ENCODE peak calls at places on chromosomes 6 and 20, in six cellular contexts. G is effector memory CD4-positive, alpha-beta T cell; E is RWPE1; F is cardiac muscle cell; D is CD8-positive, alpha-beta T cell; Y is small intestine. M is an unnamed sample.

GRCh38 chr6:87118054-87118453 is 23.1 kb upstream of the CGA start:
- DNase-seq in E (peak; percentile 81), G (no peak), D (no peak), Y (peak; percentile 6), F (no peak), M (no peak)

GRCh38 chr20:50569864-50570836 is 60.0 kb downstream of the PTPN1 start:
- DNase-seq in G (no peak), F (peak; percentile 51), E (no peak), Y (no peak), D (no peak), M (no peak)

GRCh38 chr20:45857836-45858250 is 429 bp downstream of the ZSWIM3 start:
- DNase-seq in G (no peak), F (no peak), E (peak; percentile 65), Y (no peak), D (no peak), M (no peak)

GRCh38 chr6:33709605-33710295 is 1.8 kb downstream of the UQCC2 start:
- DNase-seq in D (no peak), E (no peak), Y (no peak), F (peak; percentile 24), G (no peak), M (no peak)

GRCh38 chr20:64112691-64113443 is 5.5 kb upstream of the NPBWR2 start:
- DNase-seq in Y (no peak), F (no peak), D (no peak), G (no peak), E (no peak), M (no peak)

GRCh38 chr6:168908166-168908565 is 345.5 kb downstream of the THBS2 start:
- DNase-seq in G (no peak), Y (no peak), F (peak; percentile 56), E (peak; percentile 39), D (no peak), M (no peak)

GRCh38 chr20:46573788-46574581 is 23.5 kb upstream of the OCSTAMP start:
- DNase-seq in F (peak; percentile 6), Y (no peak), G (no peak), D (no peak), E (no peak), M (no peak)

GRCh38 chr6:144922120-144922722 is 637.1 kb downstream of the UTRN start:
- DNase-seq in E (no peak), F (peak; percentile 19), G (no peak), Y (no peak), D (no peak), M (no peak)

GRCh38 chr6:27495386-27496135 is 22.7 kb upstream of the ZNF184 start:
- DNase-seq in Y (no peak), E (no peak), F (peak; percentile 79), G (no peak), D (no peak), M (no peak)

GRCh38 chr6:10676403-10676802 is 18.0 kb downstream of the C6orf52 start:
- DNase-seq in Y (no peak), G (no peak), D (no peak), E (no peak), F (no peak), M (no peak)

GRCh38 chr6:25388776-25389175 is 109.6 kb downstream of the CARMIL1 start:
- DNase-seq in Y (no peak), E (no peak), F (no peak), D (no peak), G (no peak), M (no peak)

GRCh38 chr20:43138061-43138860 is 51.4 kb downstream of the PTPRT start:
- DNase-seq in G (no peak), F (no peak), D (no peak), Y (no peak), E (no peak), M (no peak)

GRCh38 chr6:105799051-105799450 is 287.1 kb upstream of the PRDM1 start:
- DNase-seq in D (no peak), Y (no peak), F (no peak), G (no peak), E (no peak), M (no peak)

GRCh38 chr6:153032255-153032882 is 29.9 kb upstream of the MTRF1L start:
- DNase-seq in D (no peak), E (peak; percentile 20), Y (peak; percentile 14), F (peak; percentile 80), G (no peak), M (no peak)

GRCh38 chr20:50339196-50339901 is 148.7 kb downstream of the CEBPB start:
- DNase-seq in E (peak; percentile 49), F (peak; percentile 60), Y (no peak), D (no peak), G (no peak), M (no peak)

GRCh38 chr6:94050515-94050914 is 631.2 kb upstream of the EPHA7 start:
- DNase-seq in F (no peak), D (no peak), Y (no peak), G (no peak), E (no peak), M (no peak)

GRCh38 chr6:158004696-158005095 is 23.0 kb downstream of the SYNJ2 start:
- DNase-seq in D (no peak), G (no peak), Y (no peak), F (no peak), E (no peak), M (no peak)

GRCh38 chr6:96211341-96211740 is 195.6 kb downstream of the FUT9 start:
- DNase-seq in D (no peak), G (no peak), Y (no peak), E (no peak), F (no peak), M (no peak)

GRCh38 chr20:4708036-4708435 is 13.7 kb upstream of the PRND start:
- DNase-seq in E (no peak), F (no peak), D (no peak), G (no peak), Y (no peak), M (no peak)

GRCh38 chr6:129444683-129445082 is 265.3 kb downstream of the ARHGAP18 start:
- DNase-seq in G (no peak), E (no peak), F (no peak), D (no peak), Y (no peak), M (no peak)

GRCh38 chr6:14796974-14797762 is 448.7 kb upstream of the JARID2 start:
- DNase-seq in Y (no peak), G (no peak), F (peak; percentile 44), E (no peak), D (no peak), M (no peak)

GRCh38 chr6:45026003-45026516 is 302.1 kb upstream of the RUNX2 start:
- DNase-seq in D (no peak), G (no peak), F (peak; percentile 58), Y (no peak), E (no peak), M (no peak)

GRCh38 chr6:617485-618100 is 39.3 kb downstream of the HUS1B start:
- DNase-seq in E (peak; percentile 17), G (no peak), D (no peak), Y (no peak), F (no peak), M (no peak)

GRCh38 chr6:111818539-111819226 is 54.6 kb downstream of the FYN start:
- DNase-seq in E (no peak), D (no peak), G (no peak), Y (no peak), F (no peak), M (no peak)

GRCh38 chr20:5928831-5929715 is 21.3 kb downstream of the TRMT6 start:
- DNase-seq in E (no peak), G (no peak), D (no peak), F (no peak), Y (no peak), M (no peak)

DNA sequence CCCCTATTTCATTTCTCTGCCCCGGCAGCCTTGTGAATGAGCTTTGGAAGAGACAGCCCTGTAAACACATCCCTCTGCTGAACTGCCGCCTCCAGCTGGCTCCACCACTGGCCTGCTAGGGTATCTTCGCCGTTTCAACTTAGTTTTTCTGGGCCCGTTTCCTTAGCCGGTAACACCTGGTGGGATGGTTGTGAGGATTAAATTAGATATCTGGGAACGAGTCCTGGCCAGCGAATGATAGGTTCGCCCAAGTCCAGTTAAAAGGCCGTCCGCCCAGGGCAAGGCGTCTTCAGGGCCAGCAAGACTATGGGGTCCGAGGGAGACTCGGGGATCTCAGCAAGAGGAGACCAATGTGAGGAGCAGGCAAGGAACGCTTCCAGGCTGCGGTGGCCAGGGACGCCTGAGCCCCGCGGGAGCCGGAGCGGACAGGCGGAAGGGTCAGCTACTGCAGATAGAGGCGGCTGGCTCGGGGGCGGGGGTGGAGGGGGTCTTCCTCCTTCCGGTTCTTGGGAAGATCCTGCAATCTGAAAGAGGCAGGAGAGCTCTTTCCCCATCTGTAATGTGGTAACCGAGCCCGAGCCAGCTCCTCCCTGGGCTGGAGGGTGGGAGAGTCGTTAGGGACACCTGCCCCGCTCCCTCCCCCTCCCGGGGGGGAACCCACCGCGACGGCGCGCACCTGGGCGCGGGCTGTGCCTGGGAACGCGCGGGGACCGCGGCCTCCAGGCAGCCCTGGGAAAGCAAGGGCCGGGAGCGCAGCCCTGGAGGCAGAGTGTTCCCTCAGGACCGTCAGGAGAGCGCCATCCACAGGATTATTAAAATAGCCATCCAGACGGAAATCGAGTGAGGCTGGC is 4.5 kb upstream of the PTCRA start:
- DNase-seq in G (no peak), D (no peak), Y (no peak), E (no peak), F (peak; percentile 25), M (no peak)
- H3K27ac ChIP-seq in G (no peak overlapping the region), D (no peak overlapping the region), Y (no peak overlapping the region), E (no peak overlapping the region), F (peak overlapping the region; percentile 38), M (no peak overlapping the region)

DNA sequence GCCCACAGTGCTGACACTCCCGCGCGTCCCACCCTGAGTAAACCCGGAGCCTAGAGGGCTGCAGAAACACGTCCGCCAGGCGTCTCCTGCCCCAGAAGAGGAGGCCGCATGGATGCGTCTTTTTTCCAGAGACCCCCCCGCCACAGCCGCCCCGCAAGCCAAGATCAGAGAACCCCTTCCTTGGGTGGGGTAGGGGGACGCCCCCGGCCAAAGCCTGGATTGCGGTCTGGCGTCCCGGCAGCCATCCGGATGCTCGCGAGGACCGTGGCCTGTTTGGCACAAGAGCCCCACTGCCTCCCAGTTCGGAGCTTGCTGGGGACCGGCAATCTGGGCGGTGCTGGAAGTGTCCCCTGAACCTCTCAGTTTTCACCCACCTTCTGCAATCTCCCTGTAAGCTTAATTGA is 960 bp downstream of the FAM162B start:
- DNase-seq in D (no peak), E (no peak), F (no peak), Y (no peak), G (no peak), M (no peak)
- H3K27ac ChIP-seq in D (no peak overlapping the region), E (no peak overlapping the region), F (no peak overlapping the region), Y (no peak overlapping the region), G (no peak overlapping the region), M (no peak overlapping the region)

DNA sequence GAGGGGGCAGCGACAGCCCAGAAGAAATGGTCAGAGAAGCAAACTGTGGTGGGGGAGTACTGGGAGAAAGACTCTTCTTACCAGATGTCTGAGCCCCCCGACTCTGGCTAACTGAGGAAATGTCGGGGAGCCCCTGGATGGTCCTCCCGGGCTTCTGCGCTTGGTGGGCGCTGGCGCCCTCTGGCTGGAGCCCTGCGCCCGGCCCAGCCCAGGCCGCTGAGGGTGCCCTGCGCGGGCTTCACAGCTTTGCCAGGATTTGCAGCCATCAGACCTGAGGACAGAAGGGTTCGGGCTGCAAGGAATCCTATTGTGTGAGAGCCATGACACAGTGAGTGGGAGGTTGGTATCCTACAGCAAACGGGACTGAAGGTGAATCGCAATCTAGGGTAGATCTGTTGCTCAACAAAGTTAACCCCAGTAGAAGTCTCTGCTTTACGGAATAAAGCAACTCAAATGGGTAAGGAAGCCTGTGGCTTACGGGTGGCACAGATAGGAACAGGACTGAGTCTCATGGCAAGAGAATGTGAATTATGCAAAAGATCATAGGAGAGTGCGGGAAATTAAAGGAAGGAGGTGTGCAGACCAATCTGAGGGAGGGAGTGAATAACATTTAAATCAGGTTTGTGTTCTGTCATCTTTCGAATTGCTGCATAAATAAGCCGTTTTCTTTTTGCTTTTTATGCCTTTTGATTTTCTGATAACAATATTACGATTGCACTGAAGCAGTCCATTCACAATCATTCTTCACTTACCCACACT is 719 bp upstream of the RCAN2 start:
- DNase-seq in G (no peak), Y (peak; percentile 13), D (no peak), F (peak; percentile 6), E (peak; percentile 8), M (peak; percentile 74)
- H3K27ac ChIP-seq in G (no peak overlapping the region), Y (no peak overlapping the region), D (no peak overlapping the region), F (peak overlapping the region; percentile 76), E (no peak overlapping the region), M (peak overlapping the region; percentile 91)

GRCh38 chr6:57310817-57311157 is 6.6 kb upstream of the PRIM2 start:
- DNase-seq in D (no peak), Y (no peak), E (no peak), F (no peak), G (no peak), M (no peak)
- H3K27ac ChIP-seq in D (no peak overlapping the region), Y (no peak overlapping the region), E (no peak overlapping the region), F (no peak overlapping the region), G (no peak overlapping the region), M (no peak overlapping the region)